ENCODE peak calls at places on chromosomes 16 and 17, in five cellular contexts. H, R, V, K and Q are unnamed samples.

GRCh38 chr17:49565948-49566491 is 9.7 kb upstream of the NXPH3 start:
- DNase-seq in V (no peak), K (peak), R (peak), H (no peak), Q (peak)

GRCh38 chr17:5438716-5439445 is at the start of gene C1QBP:
- DNase-seq in V (peak), K (peak), H (peak), R (peak), Q (peak)

GRCh38 chr16:57380671-57381462 is 8.6 kb downstream of the CX3CL1 start:
- DNase-seq in R (no peak), H (no peak), V (no peak), K (no peak), Q (peak)

GRCh38 chr16:75566889-75567255 is 693 bp downstream of the GABARAPL2 start:
- DNase-seq in K (no peak), V (peak), R (no peak), H (peak), Q (no peak)

GRCh38 chr17:40556198-40556661 is 9.0 kb downstream of the CCR7 start:
- DNase-seq in K (no peak), H (no peak), V (no peak), R (no peak), Q (no peak)

GRCh38 chr16:60204221-60204620 is 1470.1 kb upstream of the GOT2 start:
- DNase-seq in R (no peak), H (no peak), K (no peak), V (no peak), Q (no peak)

GRCh38 chr16:704047-704446 is 1.6 kb downstream of the FBXL16 start:
- DNase-seq in R (no peak), H (no peak), V (no peak), K (no peak), Q (no peak)

GRCh38 chr17:19332371-19333131 is 30.0 kb downstream of the B9D1 start:
- DNase-seq in K (no peak), R (no peak), V (no peak), H (no peak), Q (no peak)

GRCh38 chr16:23088018-23088417 is 61.2 kb downstream of the USP31 start:
- DNase-seq in K (no peak), R (no peak), H (no peak), V (no peak), Q (peak)

GRCh38 chr17:81456798-81457197 is 55.8 kb downstream of the ACTG1 start:
- DNase-seq in R (no peak), V (no peak), H (no peak), K (no peak), Q (no peak)

GRCh38 chr17:41678907-41679739 is 9.6 kb upstream of the EIF1 start:
- DNase-seq in R (no peak), H (peak), K (no peak), V (no peak), Q (no peak)

GRCh38 chr16:31078597-31079341 is 4.5 kb downstream of the ZNF646 start:
- DNase-seq in V (no peak), R (no peak), K (no peak), H (no peak), Q (no peak)

GRCh38 chr17:72388765-72389473 is 268.1 kb downstream of the SOX9 start:
- DNase-seq in V (no peak), K (no peak), H (no peak), R (no peak), Q (no peak)

GRCh38 chr17:75260679-75261335 is 599 bp downstream of the GGA3 start:
- DNase-seq in K (no peak), V (no peak), H (peak), R (no peak), Q (no peak)

GRCh38 chr17:39997543-39997942 is 16.9 kb downstream of the PSMD3 start:
- DNase-seq in K (no peak), R (no peak), H (no peak), V (no peak), Q (no peak)

GRCh38 chr17:29585080-29585751 is 4.2 kb downstream of the GIT1 start:
- DNase-seq in V (no peak), R (peak), K (no peak), H (no peak), Q (peak)